ENCODE peak calls at places on chromosomes 5 and 9, in nine cellular contexts. M, H, I, V, D, K, X, F and U are unnamed samples.
A peak's percentile ranks its signal among the peaks of the same experiment; 100 is the strongest.

GRCh38 chr5:169695919-169696490 is 58.9 kb downstream of the DOCK2 start:
- DNase-seq in D (no peak), M (peak; percentile 99), K (no peak), F (peak; percentile 22), H (no peak), I (no peak), X (peak; percentile 28), V (peak; percentile 96), U (peak; percentile 82)

GRCh38 chr9:105425817-105426433 is 21.9 kb upstream of the FSD1L start:
- DNase-seq in I (peak; percentile 33), X (peak; percentile 52), F (no peak), D (no peak), K (peak; percentile 70), H (peak; percentile 32), M (peak; percentile 68), V (peak; percentile 50), U (no peak)

GRCh38 chr9:88826651-88827245 is 164.5 kb upstream of the S1PR3 start:
- DNase-seq in F (no peak), I (no peak), H (no peak), V (no peak), D (no peak), M (peak; percentile 42), K (no peak), X (no peak), U (no peak)

GRCh38 chr5:52491829-52492217 is 295.9 kb upstream of the ITGA1 start:
- DNase-seq in V (no peak), F (no peak), H (no peak), X (no peak), I (no peak), D (no peak), K (no peak), M (no peak), U (no peak)

GRCh38 chr5:143648696-143649095 is 163.3 kb upstream of the HMHB1 start:
- DNase-seq in I (no peak), D (no peak), V (no peak), K (peak; percentile 51), H (no peak), X (peak; percentile 6), M (no peak), F (no peak), U (no peak)

GRCh38 chr5:148904440-148904839 is 78.0 kb downstream of the ADRB2 start:
- DNase-seq in I (no peak), H (no peak), F (no peak), D (no peak), M (no peak), X (no peak), K (no peak), V (no peak), U (no peak)

GRCh38 chr9:136946893-136947891 is 2.1 kb downstream of the C8G start:
- DNase-seq in D (no peak), H (no peak), V (no peak), F (no peak), M (no peak), I (no peak), X (no peak), K (no peak), U (no peak)

GRCh38 chr9:89612566-89613278 is 7.9 kb downstream of the GADD45G start:
- DNase-seq in M (no peak), X (no peak), K (no peak), F (no peak), H (no peak), I (no peak), D (no peak), V (no peak), U (no peak)

GRCh38 chr5:39121315-39121714 is 47.1 kb upstream of the RICTOR start:
- DNase-seq in I (no peak), V (peak; percentile 62), H (no peak), F (no peak), K (no peak), D (no peak), M (peak; percentile 19), X (no peak), U (no peak)

GRCh38 chr9:82894961-82895902 is 167.7 kb downstream of the RASEF start:
- DNase-seq in F (no peak), X (peak; percentile 41), H (no peak), V (no peak), M (no peak), D (peak; percentile 26), K (no peak), I (no peak), U (no peak)
- H3K9me2 ChIP-seq in F (no peaks in the 10 kb centered on the region), X (no peaks in the 10 kb centered on the region), H (no peaks in the 10 kb centered on the region), V (no peaks in the 10 kb centered on the region), M (no peaks in the 10 kb centered on the region), D (no peaks in the 10 kb centered on the region), K (no peaks in the 10 kb centered on the region), I (no peaks in the 10 kb centered on the region), U (no peaks in the 10 kb centered on the region)

GRCh38 chr5:179774442-179774841 is 19.3 kb upstream of the LTC4S start:
- DNase-seq in H (no peak), D (no peak), X (no peak), I (no peak), V (no peak), M (no peak), F (no peak), K (no peak), U (no peak)

GRCh38 chr5:179769796-179770195 is 24.0 kb upstream of the LTC4S start:
- DNase-seq in V (no peak), K (no peak), F (no peak), H (no peak), I (no peak), D (no peak), X (no peak), M (no peak), U (no peak)

GRCh38 chr5:179771496-179771895 is 22.3 kb upstream of the LTC4S start:
- DNase-seq in X (no peak), I (no peak), M (no peak), D (no peak), V (no peak), F (no peak), H (no peak), K (no peak), U (no peak)

GRCh38 chr5:179773686-179774040 is 20.1 kb upstream of the LTC4S start:
- DNase-seq in K (no peak), D (no peak), H (no peak), M (no peak), I (no peak), X (no peak), F (no peak), V (no peak), U (no peak)

GRCh38 chr5:179772355-179772754 is 21.4 kb upstream of the LTC4S start:
- DNase-seq in M (no peak), V (no peak), X (no peak), K (no peak), H (no peak), D (no peak), I (no peak), F (no peak), U (no peak)
- H3K36me3 ChIP-seq in M (peaks cover 57% of the 10 kb centered on the region), V (peaks cover 10% of the 10 kb centered on the region), X (peaks cover 71% of the 10 kb centered on the region), K (peaks cover 22% of the 10 kb centered on the region), H (no peaks in the 10 kb centered on the region), D (no peaks in the 10 kb centered on the region), I (peaks cover 90% of the 10 kb centered on the region), F (peaks cover 36% of the 10 kb centered on the region), U (peaks cover 4% of the 10 kb centered on the region)

DNA sequence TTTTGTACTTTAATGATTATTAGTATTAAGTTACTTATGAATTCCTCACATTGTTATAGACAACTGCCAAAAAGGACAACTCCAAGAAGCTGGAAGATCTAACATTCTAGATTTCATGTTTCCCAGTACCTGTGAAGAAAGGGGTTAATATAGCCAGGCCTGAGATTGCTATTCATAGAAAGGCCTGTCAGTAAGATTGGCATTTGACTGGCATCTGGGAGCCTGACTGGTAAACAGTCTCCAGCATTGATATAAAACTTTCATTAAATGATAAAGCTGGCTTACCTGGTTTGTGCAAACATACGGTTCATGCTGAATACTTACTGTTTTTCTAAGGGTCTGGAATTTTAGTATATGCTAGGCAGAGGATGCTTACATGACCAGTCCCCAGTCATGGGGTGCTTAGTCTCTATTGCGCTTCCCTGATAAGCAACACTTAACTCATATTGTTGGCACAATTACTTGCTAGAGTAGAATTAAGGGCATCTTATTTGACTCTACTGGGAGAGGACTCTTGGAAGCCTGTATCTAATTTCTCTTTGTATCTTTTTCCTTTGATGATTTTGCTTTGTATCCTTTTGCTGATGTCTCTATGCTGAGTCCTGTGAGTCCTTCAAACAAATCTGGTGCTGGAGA is 340.4 kb upstream of the SEMA6A start:
- DNase-seq in D (no peak), H (no peak), F (no peak), V (no peak), I (no peak), M (no peak), X (no peak), K (no peak), U (no peak)
- H3K9me2 ChIP-seq in D (no peaks in the 10 kb centered on the region), H (no peaks in the 10 kb centered on the region), F (no peaks in the 10 kb centered on the region), V (no peaks in the 10 kb centered on the region), I (no peaks in the 10 kb centered on the region), M (no peaks in the 10 kb centered on the region), X (no peaks in the 10 kb centered on the region), K (no peaks in the 10 kb centered on the region), U (no peaks in the 10 kb centered on the region)

GRCh38 chr5:180234271-180234670 is 25.3 kb upstream of the RASGEF1C start:
- DNase-seq in V (no peak), K (no peak), X (no peak), H (no peak), I (no peak), D (no peak), F (no peak), M (no peak), U (no peak)

GRCh38 chr5:180235077-180235476 is 26.1 kb upstream of the RASGEF1C start:
- DNase-seq in K (no peak), X (no peak), D (no peak), V (no peak), F (no peak), I (no peak), M (no peak), H (no peak), U (no peak)

GRCh38 chr5:180241600-180241999 is 32.6 kb upstream of the RASGEF1C start:
- DNase-seq in V (no peak), K (no peak), H (no peak), X (no peak), I (no peak), M (no peak), F (no peak), D (no peak), U (no peak)

GRCh38 chr5:180235846-180236245 is 26.8 kb upstream of the RASGEF1C start:
- DNase-seq in M (no peak), H (no peak), D (no peak), K (no peak), F (no peak), V (no peak), X (no peak), I (no peak), U (no peak)

DNA sequence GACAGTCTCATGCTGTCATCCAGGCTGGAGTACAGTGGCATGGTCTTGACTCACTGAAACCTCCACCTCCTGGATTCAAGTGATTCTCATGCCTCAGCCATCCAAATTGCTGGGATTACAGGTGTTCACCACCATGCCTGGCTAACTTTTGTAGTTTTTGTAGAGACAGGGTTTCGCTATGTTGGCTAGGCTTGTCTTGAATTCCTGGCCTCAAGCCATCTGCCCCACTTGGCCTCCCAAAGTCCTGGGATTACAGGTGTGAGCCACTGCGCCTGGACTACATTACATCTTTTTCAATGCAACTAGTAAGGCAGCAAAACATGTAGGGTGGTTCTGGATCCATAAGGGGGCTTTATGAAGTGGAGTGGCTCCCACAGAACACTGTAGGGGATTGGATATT is 29.6 kb upstream of the RASGEF1C start:
- DNase-seq in I (no peak), F (no peak), M (no peak), X (no peak), K (no peak), D (no peak), V (no peak), H (no peak), U (no peak)
- H3K36me3 ChIP-seq in I (peaks cover 90% of the 10 kb centered on the region), F (peaks cover 3% of the 10 kb centered on the region), M (peaks cover 56% of the 10 kb centered on the region), X (peaks cover 71% of the 10 kb centered on the region), K (peaks cover 71% of the 10 kb centered on the region), D (no peaks in the 10 kb centered on the region), V (peaks cover 26% of the 10 kb centered on the region), H (peaks cover 14% of the 10 kb centered on the region), U (peaks cover 25% of the 10 kb centered on the region)

GRCh38 chr9:122381206-122381950 is 10.6 kb downstream of the PTGS1 start:
- DNase-seq in H (no peak), F (no peak), M (no peak), X (no peak), V (no peak), D (no peak), I (no peak), K (no peak), U (no peak)
- H3K9me2 ChIP-seq in H (no peaks in the 10 kb centered on the region), F (no peaks in the 10 kb centered on the region), M (no peaks in the 10 kb centered on the region), X (no peaks in the 10 kb centered on the region), V (no peaks in the 10 kb centered on the region), D (no peaks in the 10 kb centered on the region), I (no peaks in the 10 kb centered on the region), K (no peaks in the 10 kb centered on the region), U (no peaks in the 10 kb centered on the region)